ENCODE peak calls at places on chromosome 6, in four cellular contexts. One of them, this sample, is unnamed.

GRCh38 chr6:158311193-158311592 is 1.1 kb upstream of the TULP4 start:
- DNase-seq in left ventricle myocardium inferior: peak
- DNase-seq in AG10803: no peak
- DNase-seq in iPS DF 6.9: no peak
- DNase-seq in this sample: no peak

GRCh38 chr6:146423450-146423849 is 120.2 kb upstream of the RAB32 start:
- DNase-seq in iPS DF 6.9: no peak
- DNase-seq in left ventricle myocardium inferior: no peak
- DNase-seq in AG10803: no peak
- DNase-seq in this sample: no peak

GRCh38 chr6:151016107-151016506 is 150.6 kb downstream of the MTHFD1L start:
- DNase-seq in left ventricle myocardium inferior: no peak
- DNase-seq in iPS DF 6.9: no peak
- DNase-seq in AG10803: no peak
- DNase-seq in this sample: no peak

GRCh38 chr6:151291145-151292055 is 51.6 kb downstream of the AKAP12 start:
- DNase-seq in iPS DF 6.9: no peak
- DNase-seq in left ventricle myocardium inferior: peak
- DNase-seq in AG10803: peak
- DNase-seq in this sample: peak

GRCh38 chr6:145814035-145814500 is 527 bp downstream of the FBXO30 start:
- DNase-seq in AG10803: peak
- DNase-seq in left ventricle myocardium inferior: peak
- DNase-seq in iPS DF 6.9: no peak
- DNase-seq in this sample: no peak

GRCh38 chr6:80520195-80520594 is 413.7 kb downstream of the BCKDHB start:
- DNase-seq in AG10803: peak
- DNase-seq in left ventricle myocardium inferior: no peak
- DNase-seq in iPS DF 6.9: no peak
- DNase-seq in this sample: no peak

GRCh38 chr6:165308926-165309731 is at the start of gene C6orf118:
- DNase-seq in left ventricle myocardium inferior: peak
- DNase-seq in iPS DF 6.9: peak
- DNase-seq in AG10803: peak
- DNase-seq in this sample: peak

GRCh38 chr6:63317641-63318040 is 2.1 kb downstream of the LGSN start:
- DNase-seq in AG10803: no peak
- DNase-seq in left ventricle myocardium inferior: no peak
- DNase-seq in iPS DF 6.9: no peak
- DNase-seq in this sample: no peak

GRCh38 chr6:18753071-18753470 is 365.9 kb downstream of the RNF144B start:
- DNase-seq in left ventricle myocardium inferior: no peak
- DNase-seq in AG10803: no peak
- DNase-seq in iPS DF 6.9: no peak
- DNase-seq in this sample: no peak

GRCh38 chr6:88626460-88626859 is 337.0 kb downstream of the RNGTT start:
- DNase-seq in iPS DF 6.9: no peak
- DNase-seq in left ventricle myocardium inferior: no peak
- DNase-seq in AG10803: peak
- DNase-seq in this sample: no peak

GRCh38 chr6:30325873-30326445 is 768 bp upstream of the TRIM39 start:
- DNase-seq in left ventricle myocardium inferior: no peak
- DNase-seq in AG10803: no peak
- DNase-seq in iPS DF 6.9: peak
- DNase-seq in this sample: peak

GRCh38 chr6:35354361-35355135 is 12.2 kb downstream of the PPARD start:
- DNase-seq in left ventricle myocardium inferior: no peak
- DNase-seq in iPS DF 6.9: no peak
- DNase-seq in AG10803: no peak
- DNase-seq in this sample: no peak

GRCh38 chr6:155778336-155778735 is 322.7 kb upstream of the NOX3 start:
- DNase-seq in left ventricle myocardium inferior: no peak
- DNase-seq in iPS DF 6.9: no peak
- DNase-seq in AG10803: no peak
- DNase-seq in this sample: no peak

GRCh38 chr6:107847844-107848802 is 24.0 kb upstream of the SCML4 start:
- DNase-seq in AG10803: peak
- DNase-seq in iPS DF 6.9: peak
- DNase-seq in left ventricle myocardium inferior: peak
- DNase-seq in this sample: peak

GRCh38 chr6:32945953-32946352 is 5.1 kb upstream of the HLA-DMB start:
- DNase-seq in left ventricle myocardium inferior: no peak
- DNase-seq in iPS DF 6.9: no peak
- DNase-seq in AG10803: no peak
- DNase-seq in this sample: no peak

GRCh38 chr6:32944265-32944664 is 3.4 kb upstream of the HLA-DMB start:
- DNase-seq in left ventricle myocardium inferior: no peak
- DNase-seq in iPS DF 6.9: no peak
- DNase-seq in AG10803: no peak
- DNase-seq in this sample: no peak

GRCh38 chr6:32946893-32947292 is 6.0 kb downstream of the HLA-DMA start:
- DNase-seq in left ventricle myocardium inferior: no peak
- DNase-seq in AG10803: no peak
- DNase-seq in iPS DF 6.9: no peak
- DNase-seq in this sample: no peak

GRCh38 chr6:32943864-32944263 is 3.0 kb upstream of the HLA-DMB start:
- DNase-seq in AG10803: no peak
- DNase-seq in iPS DF 6.9: no peak
- DNase-seq in left ventricle myocardium inferior: no peak
- DNase-seq in this sample: no peak

GRCh38 chr6:32945106-32945761 is 4.4 kb upstream of the HLA-DMB start:
- DNase-seq in AG10803: no peak
- DNase-seq in iPS DF 6.9: no peak
- DNase-seq in left ventricle myocardium inferior: no peak
- DNase-seq in this sample: no peak
- H3K4me3 ChIP-seq in AG10803: no peak
- H3K4me3 ChIP-seq in iPS DF 6.9: no peak
- H3K4me3 ChIP-seq in left ventricle myocardium inferior: no peak
- H3K4me3 ChIP-seq in this sample: no peak

DNA sequence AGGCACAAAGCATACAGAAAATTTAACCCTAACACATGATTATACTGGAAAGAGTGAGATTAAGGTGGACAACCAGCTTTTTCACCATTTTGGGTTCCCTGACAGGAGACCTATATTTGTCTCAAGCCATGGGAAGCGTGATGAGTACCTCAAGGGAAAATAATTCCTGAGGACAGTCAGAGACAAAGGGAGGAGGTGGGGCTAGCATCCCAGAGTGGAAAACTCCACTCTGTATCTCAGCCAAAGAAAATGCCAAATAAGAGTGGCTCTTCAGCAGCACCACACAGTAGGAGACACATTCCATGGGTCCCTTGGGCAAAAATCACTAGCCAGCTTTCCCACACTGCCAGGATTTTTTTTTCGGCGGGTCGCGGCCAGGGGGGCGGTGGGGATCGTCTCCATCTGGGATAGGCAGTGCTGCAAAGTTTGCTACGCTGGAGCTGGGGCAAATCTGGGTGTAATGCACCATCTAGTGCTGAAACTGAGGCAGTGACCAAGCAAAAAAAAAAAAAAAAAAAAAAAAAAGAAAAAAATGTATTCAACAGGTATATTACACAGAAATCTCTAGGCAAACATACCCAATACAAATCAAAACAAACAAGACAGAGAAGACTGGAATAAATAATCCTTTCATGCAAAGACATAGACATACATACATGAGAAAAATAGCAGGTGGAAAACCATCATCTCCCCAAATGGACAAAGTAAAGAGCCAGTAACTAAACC is 77.3 kb upstream of the SLC35F1 start:
- DNase-seq in AG10803: peak
- DNase-seq in iPS DF 6.9: no peak
- DNase-seq in left ventricle myocardium inferior: no peak
- DNase-seq in this sample: no peak
- H3K4me3 ChIP-seq in AG10803: peak
- H3K4me3 ChIP-seq in iPS DF 6.9: peak
- H3K4me3 ChIP-seq in left ventricle myocardium inferior: no peak
- H3K4me3 ChIP-seq in this sample: no peak

GRCh38 chr6:126811307-126811706 is 307.2 kb upstream of the RSPO3 start:
- DNase-seq in left ventricle myocardium inferior: no peak
- DNase-seq in iPS DF 6.9: no peak
- DNase-seq in AG10803: peak
- DNase-seq in this sample: no peak

DNA sequence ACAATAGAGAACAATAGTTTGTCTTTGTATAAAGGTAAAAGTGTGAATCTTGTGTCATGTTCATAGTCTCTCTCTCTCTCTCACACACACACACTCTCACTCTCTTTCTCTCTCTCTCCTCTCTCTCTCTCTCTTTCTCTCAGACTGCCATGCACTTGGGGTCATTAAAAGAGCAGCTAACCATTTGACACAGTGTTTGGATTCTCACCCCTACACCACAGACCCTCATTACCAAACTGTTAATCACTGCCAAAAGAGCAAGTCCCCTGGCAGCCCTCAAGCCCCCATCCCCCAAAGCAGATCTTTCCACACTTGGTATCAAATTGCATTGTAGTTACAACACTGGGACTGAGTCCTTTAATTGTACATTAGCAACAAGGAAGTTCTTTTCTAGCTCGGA is 305.8 kb upstream of the RSPO3 start:
- DNase-seq in AG10803: peak
- DNase-seq in left ventricle myocardium inferior: no peak
- DNase-seq in iPS DF 6.9: no peak
- DNase-seq in this sample: no peak
- H3K4me3 ChIP-seq in AG10803: no peak
- H3K4me3 ChIP-seq in left ventricle myocardium inferior: no peak
- H3K4me3 ChIP-seq in iPS DF 6.9: no peak
- H3K4me3 ChIP-seq in this sample: no peak

GRCh38 chr6:110813338-110813737 is 1.9 kb downstream of the CDK19 start:
- DNase-seq in AG10803: no peak
- DNase-seq in left ventricle myocardium inferior: no peak
- DNase-seq in iPS DF 6.9: no peak
- DNase-seq in this sample: no peak
- H3K4me3 ChIP-seq in AG10803: no peak
- H3K4me3 ChIP-seq in left ventricle myocardium inferior: peak
- H3K4me3 ChIP-seq in iPS DF 6.9: no peak
- H3K4me3 ChIP-seq in this sample: no peak

GRCh38 chr6:11763460-11764249 is 14.9 kb downstream of the ADTRP start:
- DNase-seq in left ventricle myocardium inferior: no peak
- DNase-seq in AG10803: no peak
- DNase-seq in iPS DF 6.9: no peak
- DNase-seq in this sample: no peak
- H3K4me3 ChIP-seq in left ventricle myocardium inferior: no peak
- H3K4me3 ChIP-seq in AG10803: no peak
- H3K4me3 ChIP-seq in iPS DF 6.9: no peak
- H3K4me3 ChIP-seq in this sample: no peak

GRCh38 chr6:5782783-5783567 is 223.8 kb downstream of the NRN1 start:
- DNase-seq in AG10803: no peak
- DNase-seq in iPS DF 6.9: no peak
- DNase-seq in left ventricle myocardium inferior: peak
- DNase-seq in this sample: no peak

GRCh38 chr6:5781966-5782556 is 224.7 kb downstream of the NRN1 start:
- DNase-seq in iPS DF 6.9: no peak
- DNase-seq in AG10803: no peak
- DNase-seq in left ventricle myocardium inferior: no peak
- DNase-seq in this sample: no peak

GRCh38 chr6:5785235-5785634 is 221.5 kb downstream of the NRN1 start:
- DNase-seq in iPS DF 6.9: no peak
- DNase-seq in AG10803: no peak
- DNase-seq in left ventricle myocardium inferior: no peak
- DNase-seq in this sample: no peak

GRCh38 chr6:5786321-5787053 is 220.2 kb downstream of the NRN1 start:
- DNase-seq in left ventricle myocardium inferior: no peak
- DNase-seq in AG10803: peak
- DNase-seq in iPS DF 6.9: no peak
- DNase-seq in this sample: no peak

GRCh38 chr6:5783584-5784089 is 223.1 kb downstream of the NRN1 start:
- DNase-seq in AG10803: no peak
- DNase-seq in iPS DF 6.9: no peak
- DNase-seq in left ventricle myocardium inferior: no peak
- DNase-seq in this sample: no peak
- H3K4me3 ChIP-seq in AG10803: no peak
- H3K4me3 ChIP-seq in iPS DF 6.9: no peak
- H3K4me3 ChIP-seq in left ventricle myocardium inferior: no peak
- H3K4me3 ChIP-seq in this sample: no peak

GRCh38 chr6:139030211-139030530 is 1.6 kb downstream of the ABRACL start:
- DNase-seq in left ventricle myocardium inferior: no peak
- DNase-seq in AG10803: no peak
- DNase-seq in iPS DF 6.9: no peak
- DNase-seq in this sample: no peak
- H3K4me3 ChIP-seq in left ventricle myocardium inferior: peak
- H3K4me3 ChIP-seq in AG10803: no peak
- H3K4me3 ChIP-seq in iPS DF 6.9: no peak
- H3K4me3 ChIP-seq in this sample: no peak

GRCh38 chr6:45548657-45549515 is 171.2 kb upstream of the SUPT3H start:
- DNase-seq in AG10803: no peak
- DNase-seq in iPS DF 6.9: no peak
- DNase-seq in left ventricle myocardium inferior: no peak
- DNase-seq in this sample: no peak
- H3K4me3 ChIP-seq in AG10803: no peak
- H3K4me3 ChIP-seq in iPS DF 6.9: no peak
- H3K4me3 ChIP-seq in left ventricle myocardium inferior: no peak
- H3K4me3 ChIP-seq in this sample: no peak

GRCh38 chr6:149852180-149852579 is 12.0 kb downstream of the LRP11 start:
- DNase-seq in left ventricle myocardium inferior: no peak
- DNase-seq in AG10803: peak
- DNase-seq in iPS DF 6.9: no peak
- DNase-seq in this sample: no peak

GRCh38 chr6:149855040-149855654 is 9.0 kb downstream of the LRP11 start:
- DNase-seq in AG10803: peak
- DNase-seq in iPS DF 6.9: no peak
- DNase-seq in left ventricle myocardium inferior: no peak
- DNase-seq in this sample: no peak

GRCh38 chr6:149851461-149851860 is 12.7 kb downstream of the LRP11 start:
- DNase-seq in iPS DF 6.9: no peak
- DNase-seq in AG10803: peak
- DNase-seq in left ventricle myocardium inferior: no peak
- DNase-seq in this sample: no peak

GRCh38 chr6:149854532-149854931 is 9.6 kb downstream of the LRP11 start:
- DNase-seq in AG10803: peak
- DNase-seq in iPS DF 6.9: no peak
- DNase-seq in left ventricle myocardium inferior: no peak
- DNase-seq in this sample: no peak

DNA sequence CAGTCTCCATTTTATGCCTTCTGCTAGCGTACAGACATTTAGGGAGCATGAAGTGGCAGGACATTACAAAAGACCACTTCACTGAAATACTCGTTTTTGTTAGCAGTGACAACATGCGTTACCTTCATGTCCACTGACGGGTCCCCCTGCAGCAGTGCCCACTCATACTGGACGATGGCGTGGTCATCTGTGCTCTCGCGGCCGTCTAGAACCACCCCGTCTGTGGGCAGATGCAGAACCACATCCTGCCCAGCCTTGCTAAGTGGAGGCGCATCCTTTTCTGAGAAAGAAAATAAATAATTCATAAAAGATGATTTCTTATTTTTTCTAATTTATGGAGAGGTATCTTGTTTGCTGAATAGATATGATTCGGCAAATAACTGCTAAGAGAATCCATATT is 11.3 kb downstream of the LRP11 start:
- DNase-seq in AG10803: no peak
- DNase-seq in iPS DF 6.9: no peak
- DNase-seq in left ventricle myocardium inferior: no peak
- DNase-seq in this sample: no peak
- H3K4me3 ChIP-seq in AG10803: no peak
- H3K4me3 ChIP-seq in iPS DF 6.9: no peak
- H3K4me3 ChIP-seq in left ventricle myocardium inferior: no peak
- H3K4me3 ChIP-seq in this sample: no peak